ENCODE peak calls at places on chromosomes 13 and 19, in six cellular contexts. W, V, D, I, R and G are unnamed samples.
A peak's percentile ranks its signal among the peaks of the same experiment; 100 is the strongest.

GRCh38 chr13:45696610-45697226 is 5.4 kb upstream of the CBY2 start:
- DNase-seq in D (no peak), V (no peak), I (no peak), W (no peak), R (no peak), G (no peak)

GRCh38 chr13:110216403-110217041 is 90.4 kb downstream of the COL4A1 start:
- DNase-seq in D (no peak), V (peak; percentile 83), R (peak; percentile 78), I (no peak), W (peak; percentile 17), G (no peak)

GRCh38 chr13:36548129-36548528 is 115.8 kb downstream of the CCNA1 start:
- DNase-seq in D (no peak), R (no peak), V (no peak), I (no peak), W (no peak), G (peak; percentile 50)

GRCh38 chr13:45838171-45838745 is 13.3 kb downstream of the SIAH3 start:
- DNase-seq in D (no peak), R (no peak), V (no peak), I (no peak), W (no peak), G (no peak)

GRCh38 chr13:110713981-110714797 is 689 bp downstream of the ING1 start:
- DNase-seq in W (peak; percentile 23), R (peak; percentile 32), V (peak; percentile 31), I (peak; percentile 65), D (peak; percentile 78), G (peak; percentile 65)

GRCh38 chr13:42907745-42908144 is 84.3 kb downstream of the EPSTI1 start:
- DNase-seq in W (no peak), D (no peak), I (no peak), R (no peak), V (no peak), G (no peak)

GRCh38 chr13:98208606-98209005 is 31.5 kb upstream of the RNF113B start:
- DNase-seq in R (no peak), I (no peak), W (no peak), V (no peak), D (no peak), G (no peak)

GRCh38 chr13:95276119-95276505 is 25.1 kb downstream of the ABCC4 start:
- DNase-seq in D (no peak), W (no peak), R (no peak), V (no peak), I (no peak), G (no peak)

GRCh38 chr13:28199089-28199488 is 60.7 kb downstream of the PAN3 start:
- DNase-seq in V (no peak), I (no peak), D (no peak), W (no peak), R (no peak), G (no peak)

GRCh38 chr13:112943309-112944125 is 25.5 kb upstream of the MCF2L start:
- DNase-seq in R (peak; percentile 4), W (peak; percentile 69), I (peak; percentile 77), V (no peak), D (no peak), G (peak; percentile 77)

GRCh38 chr19:19372656-19373416 is 32.6 kb upstream of the GATAD2A start:
- DNase-seq in I (peak; percentile 79), V (peak; percentile 29), R (peak; percentile 45), D (peak; percentile 74), W (peak; percentile 78), G (peak; percentile 62)

GRCh38 chr13:112995395-112996091 is 26.5 kb downstream of the MCF2L start:
- DNase-seq in D (no peak), W (no peak), R (no peak), V (no peak), I (no peak), G (no peak)

GRCh38 chr13:24033527-24034302 is 126.8 kb upstream of the SPATA13 start:
- DNase-seq in R (peak; percentile 92), D (no peak), W (no peak), V (peak; percentile 85), I (no peak), G (no peak)

GRCh38 chr19:35228177-35228930 is at the start of gene FAM187B:
- DNase-seq in R (no peak), W (no peak), I (no peak), V (no peak), D (no peak), G (no peak)

GRCh38 chr19:11279505-11280236 is 16.3 kb upstream of the TSPAN16 start:
- DNase-seq in W (no peak), I (no peak), D (no peak), V (no peak), R (no peak), G (no peak)

GRCh38 chr19:10120538-10121198 is 969 bp upstream of the EIF3G start:
- DNase-seq in V (peak; percentile 97), R (peak; percentile 92), W (no peak), I (no peak), D (no peak), G (no peak)

GRCh38 chr19:12867120-12868099 is 13.8 kb downstream of the DNASE2 start:
- DNase-seq in V (peak; percentile 45), D (peak; percentile 66), I (peak; percentile 72), R (peak; percentile 43), W (peak; percentile 94), G (peak; percentile 72)

GRCh38 chr19:19900124-19900523 is 622 bp upstream of the ZNF93 start:
- DNase-seq in I (no peak), V (peak; percentile 79), W (no peak), D (no peak), R (peak; percentile 75), G (no peak)

GRCh38 chr13:20239748-20240147 is 7.6 kb upstream of the GJB6 start:
- DNase-seq in I (no peak), V (no peak), R (no peak), D (no peak), W (no peak), G (no peak)

GRCh38 chr19:41612483-41612882 is 14.4 kb downstream of the CEACAM4 start:
- DNase-seq in W (no peak), I (no peak), V (no peak), D (no peak), R (no peak), G (no peak)